ENCODE peak calls at places on chromosomes 7 and 10, in six cellular contexts. Y is T-helper 17 cell, S is GM12865, O is SHP77, I is left ventricle myocardium inferior, K is NCI-H1930. F is an unnamed sample.

GRCh38 chr10:117596666-117597065 is 54.1 kb downstream of the EMX2 start:
- DNase-seq in Y (no peak), S (no peak), O (no peak), I (no peak), K (no peak), F (no peak)

GRCh38 chr10:125083576-125083920 is 76.8 kb downstream of the CTBP2 start:
- DNase-seq in Y (no peak), S (no peak), O (no peak), I (no peak), K (no peak), F (peak)

GRCh38 chr10:2978111-2978510 is 89.2 kb upstream of the PFKP start:
- DNase-seq in Y (no peak), S (peak), O (peak), I (no peak), K (peak), F (peak)

GRCh38 chr7:142441074-142441403 is 183.2 kb upstream of the PRSS58 start:
- DNase-seq in Y (no peak), S (no peak), O (no peak), I (no peak), K (no peak), F (no peak)

GRCh38 chr10:32445036-32445435 is 904 bp upstream of the CCDC7 start:
- DNase-seq in Y (no peak), S (peak), O (no peak), I (no peak), K (no peak), F (no peak)

GRCh38 chr7:15783971-15784693 is 97.6 kb upstream of the MEOX2 start:
- DNase-seq in Y (no peak), S (no peak), O (no peak), I (no peak), K (no peak), F (no peak)

GRCh38 chr7:54864718-54865117 is 105.7 kb upstream of the SEC61G start:
- DNase-seq in Y (no peak), S (no peak), O (peak), I (no peak), K (peak), F (peak)

GRCh38 chr10:62851449-62851848 is 35.3 kb upstream of the EGR2 start:
- DNase-seq in Y (no peak), S (peak), O (no peak), I (no peak), K (no peak), F (no peak)

GRCh38 chr7:106073701-106074100 is 38.4 kb downstream of the SYPL1 start:
- DNase-seq in Y (no peak), S (no peak), O (no peak), I (no peak), K (no peak), F (no peak)

GRCh38 chr7:24971333-24972165 is 8.4 kb downstream of the OSBPL3 start:
- DNase-seq in Y (no peak), S (peak), O (no peak), I (no peak), K (no peak), F (peak)

GRCh38 chr7:140674899-140675701 is 2.4 kb downstream of the ADCK2 start:
- DNase-seq in Y (no peak), S (no peak), O (no peak), I (no peak), K (no peak), F (peak)

F was measured in astrocyte.